ENCODE peak calls at places on chromosomes 12 and 14, in four cellular contexts. One of them, this sample, is unnamed.
A peak's percentile ranks its signal among the peaks of the same experiment; 100 is the strongest.

GRCh38 chr14:71764701-71765347 is 167.4 kb upstream of the RGS6 start:
- DNase-seq in prostate gland: no peak
- DNase-seq in K562: no peak
- DNase-seq in heart left ventricle: no peak
- DNase-seq in this sample: no peak

GRCh38 chr14:95488376-95489162 is 27.9 kb downstream of the SYNE3 start:
- DNase-seq in heart left ventricle: no peak
- DNase-seq in prostate gland: no peak
- DNase-seq in K562: no peak
- DNase-seq in this sample: no peak

GRCh38 chr14:101259748-101260147 is 301.5 kb upstream of the DIO3 start:
- DNase-seq in K562: no peak
- DNase-seq in prostate gland: no peak
- DNase-seq in heart left ventricle: no peak
- DNase-seq in this sample: no peak

GRCh38 chr14:54715811-54716210 is 148.9 kb downstream of the SAMD4A start:
- DNase-seq in prostate gland: no peak
- DNase-seq in K562: no peak
- DNase-seq in heart left ventricle: no peak
- DNase-seq in this sample: no peak

GRCh38 chr14:24274101-24274543 is 2.7 kb upstream of the RABGGTA start:
- DNase-seq in prostate gland: no peak
- DNase-seq in heart left ventricle: no peak
- DNase-seq in K562: no peak
- DNase-seq in this sample: no peak

GRCh38 chr12:11433664-11434063 is 38.3 kb upstream of the PRB2 start:
- DNase-seq in K562: no peak
- DNase-seq in heart left ventricle: no peak
- DNase-seq in prostate gland: no peak
- DNase-seq in this sample: no peak

GRCh38 chr12:84305144-84305543 is 607.5 kb downstream of the SLC6A15 start:
- DNase-seq in prostate gland: no peak
- DNase-seq in K562: no peak
- DNase-seq in heart left ventricle: no peak
- DNase-seq in this sample: no peak

GRCh38 chr12:3367750-3368444 is 123.1 kb upstream of the PRMT8 start:
- DNase-seq in prostate gland: no peak
- DNase-seq in heart left ventricle: no peak
- DNase-seq in K562: no peak
- DNase-seq in this sample: no peak

GRCh38 chr12:53223391-53224267 is 8.4 kb downstream of the RARG start:
- DNase-seq in K562: no peak
- DNase-seq in heart left ventricle: peak; percentile 68
- DNase-seq in prostate gland: no peak
- DNase-seq in this sample: no peak

GRCh38 chr14:99522025-99522401 is 40.8 kb downstream of the CCNK start:
- DNase-seq in heart left ventricle: peak; percentile 33
- DNase-seq in K562: no peak
- DNase-seq in prostate gland: no peak
- DNase-seq in this sample: no peak

GRCh38 chr12:131242741-131243496 is 289.2 kb downstream of the ADGRD1 start:
- DNase-seq in K562: peak; percentile 89
- DNase-seq in prostate gland: no peak
- DNase-seq in heart left ventricle: no peak
- DNase-seq in this sample: peak; percentile 86

GRCh38 chr12:98725481-98726247 is 80.6 kb downstream of the APAF1 start:
- DNase-seq in K562: peak; percentile 20
- DNase-seq in prostate gland: no peak
- DNase-seq in heart left ventricle: no peak
- DNase-seq in this sample: peak; percentile 53

GRCh38 chr14:81323094-81323493 is 77.0 kb downstream of the STON2 start:
- DNase-seq in heart left ventricle: no peak
- DNase-seq in K562: no peak
- DNase-seq in prostate gland: no peak
- DNase-seq in this sample: no peak

GRCh38 chr14:79596531-79596930 is 614.8 kb downstream of the DIO2 start:
- DNase-seq in prostate gland: no peak
- DNase-seq in heart left ventricle: no peak
- DNase-seq in K562: no peak
- DNase-seq in this sample: no peak

GRCh38 chr12:122888232-122888752 is 7.6 kb downstream of the VPS37B start:
- DNase-seq in prostate gland: peak; percentile 93
- DNase-seq in heart left ventricle: no peak
- DNase-seq in K562: no peak
- DNase-seq in this sample: peak; percentile 56

GRCh38 chr12:32535260-32535999 is 136.1 kb downstream of the FGD4 start:
- DNase-seq in heart left ventricle: peak; percentile 90
- DNase-seq in K562: no peak
- DNase-seq in prostate gland: peak; percentile 60
- DNase-seq in this sample: peak; percentile 87

GRCh38 chr12:1605129-1606020 is 11.0 kb upstream of the FBXL14 start:
- DNase-seq in heart left ventricle: peak; percentile 81
- DNase-seq in prostate gland: peak; percentile 90
- DNase-seq in K562: peak; percentile 53
- DNase-seq in this sample: peak; percentile 85

GRCh38 chr14:77603654-77604270 is 12.7 kb downstream of the SPTLC2 start:
- DNase-seq in heart left ventricle: peak; percentile 65
- DNase-seq in K562: peak; percentile 26
- DNase-seq in prostate gland: no peak
- DNase-seq in this sample: peak; percentile 22

GRCh38 chr12:123238330-123238682 is 5.1 kb downstream of the MTRFR start:
- DNase-seq in prostate gland: no peak
- DNase-seq in K562: no peak
- DNase-seq in heart left ventricle: no peak
- DNase-seq in this sample: no peak

GRCh38 chr12:51819851-51820720 is 28.4 kb downstream of the FIGNL2 start:
- DNase-seq in heart left ventricle: no peak
- DNase-seq in K562: no peak
- DNase-seq in prostate gland: peak; percentile 63
- DNase-seq in this sample: peak; percentile 72

GRCh38 chr12:28925726-28926376 is 223.2 kb upstream of the FAR2 start:
- DNase-seq in K562: no peak
- DNase-seq in heart left ventricle: no peak
- DNase-seq in prostate gland: no peak
- DNase-seq in this sample: no peak

GRCh38 chr12:66156654-66157053 is 13.1 kb downstream of the TMBIM4 start:
- DNase-seq in heart left ventricle: no peak
- DNase-seq in K562: no peak
- DNase-seq in prostate gland: no peak
- DNase-seq in this sample: no peak

GRCh38 chr12:111529424-111530368 is 69.4 kb downstream of the ATXN2 start:
- DNase-seq in prostate gland: no peak
- DNase-seq in K562: peak; percentile 76
- DNase-seq in heart left ventricle: no peak
- DNase-seq in this sample: no peak

GRCh38 chr12:29695026-29695425 is 88.7 kb downstream of the TMTC1 start:
- DNase-seq in K562: no peak
- DNase-seq in heart left ventricle: no peak
- DNase-seq in prostate gland: no peak
- DNase-seq in this sample: no peak

GRCh38 chr12:51388066-51388799 is 3.0 kb downstream of the GALNT6 start:
- DNase-seq in prostate gland: no peak
- DNase-seq in K562: peak; percentile 60
- DNase-seq in heart left ventricle: no peak
- DNase-seq in this sample: no peak

GRCh38 chr12:105581420-105581819 is 250.9 kb downstream of the C12orf75 start:
- DNase-seq in prostate gland: no peak
- DNase-seq in heart left ventricle: no peak
- DNase-seq in K562: no peak
- DNase-seq in this sample: no peak

GRCh38 chr12:105467710-105468366 is 137.3 kb downstream of the C12orf75 start:
- DNase-seq in prostate gland: no peak
- DNase-seq in K562: no peak
- DNase-seq in heart left ventricle: no peak
- DNase-seq in this sample: no peak

GRCh38 chr12:2689393-2689792 is 105.4 kb upstream of the FKBP4 start:
- DNase-seq in heart left ventricle: no peak
- DNase-seq in K562: no peak
- DNase-seq in prostate gland: no peak
- DNase-seq in this sample: no peak

GRCh38 chr12:27198036-27198435 is 46.0 kb upstream of the STK38L start:
- DNase-seq in heart left ventricle: no peak
- DNase-seq in prostate gland: no peak
- DNase-seq in K562: no peak
- DNase-seq in this sample: no peak

GRCh38 chr12:109052415-109053323 is at the start of gene USP30:
- DNase-seq in prostate gland: peak; percentile 70
- DNase-seq in K562: peak; percentile 92
- DNase-seq in heart left ventricle: peak; percentile 92
- DNase-seq in this sample: peak; percentile 90
- TF ChIP-seq POLR2A in prostate gland: peak; percentile 31
- TF ChIP-seq POLR2A in K562: peak; percentile 64
- TF ChIP-seq POLR2A in heart left ventricle: no peak
- TF ChIP-seq POLR2A in this sample: no peak

DNA sequence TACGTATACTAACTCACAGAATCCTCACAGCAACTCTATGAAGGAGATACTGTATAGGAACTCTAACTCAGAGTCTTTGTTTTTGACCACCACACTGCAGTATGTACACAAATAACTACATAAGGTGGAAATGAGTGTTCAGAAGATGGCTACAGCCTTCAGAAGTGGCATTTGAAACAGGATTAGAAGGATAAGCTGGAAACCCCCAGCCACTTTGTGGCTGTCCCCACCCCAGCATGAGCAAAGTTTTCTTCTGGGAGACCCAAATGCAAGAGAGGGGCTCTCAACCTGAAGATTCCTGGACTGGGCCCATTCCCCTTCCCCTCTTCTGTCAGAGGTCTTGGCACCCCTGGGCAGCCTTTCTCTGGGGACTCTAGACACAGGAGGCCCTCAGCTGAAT is 43.2 kb upstream of the PNMA1 start:
- DNase-seq in prostate gland: no peak
- DNase-seq in heart left ventricle: no peak
- DNase-seq in K562: no peak
- DNase-seq in this sample: no peak
- H3K4me3 ChIP-seq in prostate gland: peak overlapping the region; percentile 86
- H3K4me3 ChIP-seq in heart left ventricle: no peak overlapping the region
- H3K4me3 ChIP-seq in K562: peak overlapping the region; percentile 76
- H3K4me3 ChIP-seq in this sample: no peak overlapping the region

GRCh38 chr14:74980398-74980745 is 22.3 kb upstream of the EIF2B2 start:
- DNase-seq in K562: no peak
- DNase-seq in prostate gland: no peak
- DNase-seq in heart left ventricle: no peak
- DNase-seq in this sample: no peak

GRCh38 chr14:74980746-74981661 is 21.7 kb upstream of the EIF2B2 start:
- DNase-seq in K562: no peak
- DNase-seq in prostate gland: no peak
- DNase-seq in heart left ventricle: no peak
- DNase-seq in this sample: peak; percentile 10

GRCh38 chr14:74979029-74979428 is 23.6 kb upstream of the PGF start:
- DNase-seq in prostate gland: no peak
- DNase-seq in K562: no peak
- DNase-seq in heart left ventricle: no peak
- DNase-seq in this sample: peak; percentile 9

GRCh38 chr14:74978416-74978947 is 23.1 kb upstream of the PGF start:
- DNase-seq in K562: no peak
- DNase-seq in heart left ventricle: no peak
- DNase-seq in prostate gland: no peak
- DNase-seq in this sample: peak; percentile 8

DNA sequence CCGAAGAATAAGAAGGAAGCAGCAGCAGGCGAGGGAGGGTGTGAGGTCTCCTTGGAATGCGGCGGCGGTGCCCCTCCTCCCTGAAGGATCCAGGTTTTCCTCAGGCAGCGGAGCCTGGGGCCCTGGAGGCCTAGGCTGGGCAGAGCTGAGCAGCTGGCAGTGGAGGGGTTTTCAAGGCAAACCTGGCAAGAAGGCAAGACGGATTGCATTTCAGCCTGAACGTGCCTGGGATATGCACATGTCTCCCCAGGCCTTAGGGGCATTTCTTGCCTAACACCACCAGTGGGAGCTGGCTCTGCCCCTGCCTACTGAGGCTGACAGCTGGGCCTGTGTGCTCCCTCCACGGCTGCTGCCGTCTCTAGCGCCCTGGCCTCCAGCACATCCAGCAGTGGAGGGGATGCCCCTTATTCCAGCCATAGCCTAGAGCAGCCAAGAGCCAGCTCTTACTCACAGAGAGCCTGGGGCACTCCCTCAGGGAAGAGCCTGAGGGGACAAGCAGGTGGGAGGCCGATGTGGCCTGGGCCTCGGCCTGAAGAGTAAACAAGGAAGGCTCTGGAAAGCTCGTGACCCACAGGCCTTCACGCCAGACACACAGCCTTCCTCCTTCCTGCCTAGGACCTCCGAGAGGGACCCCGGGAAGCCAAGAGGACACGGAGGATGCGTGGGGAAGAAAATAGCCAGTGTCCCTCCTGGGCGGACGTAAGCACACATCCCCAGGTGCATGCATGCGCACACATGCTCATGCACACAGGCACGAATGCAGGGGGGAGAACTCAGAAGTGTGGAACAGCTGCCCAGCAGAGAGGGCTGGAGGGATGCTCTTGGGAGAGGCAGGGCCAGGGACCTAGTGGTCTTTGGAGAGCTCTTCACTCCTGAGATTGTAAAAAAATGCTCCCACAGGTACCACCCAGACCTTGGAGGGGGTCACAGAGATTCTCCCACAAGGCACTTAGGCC is 23.0 kb upstream of the EIF2B2 start:
- DNase-seq in heart left ventricle: peak; percentile 65
- DNase-seq in K562: no peak
- DNase-seq in prostate gland: peak; percentile 51
- DNase-seq in this sample: no peak
- TF ChIP-seq CTCF in heart left ventricle: no peak
- TF ChIP-seq CTCF in K562: no peak
- TF ChIP-seq CTCF in prostate gland: peak; percentile 32
- TF ChIP-seq CTCF in this sample: no peak

GRCh38 chr14:90331497-90332270 is at the start of gene NRDE2:
- DNase-seq in K562: peak; percentile 92
- DNase-seq in heart left ventricle: peak; percentile 100
- DNase-seq in prostate gland: peak; percentile 96
- DNase-seq in this sample: peak; percentile 100
- TF ChIP-seq POLR2A in K562: peak; percentile 79
- TF ChIP-seq POLR2A in heart left ventricle: peak; percentile 29
- TF ChIP-seq POLR2A in prostate gland: no peak
- TF ChIP-seq POLR2A in this sample: no peak

This sample was measured in testis.